ENCODE peak calls at places on chromosomes 13 and 19, in six cellular contexts. One of them, this sample, is unnamed.

GRCh38 chr13:29593605-29594297 is 1.7 kb downstream of the SLC7A1 start:
- DNase-seq in stimulated activated naive CD4-positive, alpha-beta T cell: no peak
- DNase-seq in T-cell: no peak
- DNase-seq in activated naive CD4-positive, alpha-beta T cell: no peak
- DNase-seq in hepatocyte: no peak
- DNase-seq in astrocyte of the hippocampus: no peak
- DNase-seq in this sample: no peak

GRCh38 chr13:44930280-44930679 is 59.0 kb downstream of the NUFIP1 start:
- DNase-seq in activated naive CD4-positive, alpha-beta T cell: no peak
- DNase-seq in T-cell: no peak
- DNase-seq in stimulated activated naive CD4-positive, alpha-beta T cell: no peak
- DNase-seq in astrocyte of the hippocampus: no peak
- DNase-seq in hepatocyte: no peak
- DNase-seq in this sample: no peak

GRCh38 chr13:92682832-92683517 is 543.6 kb upstream of the GPC6 start:
- DNase-seq in stimulated activated naive CD4-positive, alpha-beta T cell: no peak
- DNase-seq in activated naive CD4-positive, alpha-beta T cell: no peak
- DNase-seq in T-cell: no peak
- DNase-seq in astrocyte of the hippocampus: no peak
- DNase-seq in hepatocyte: no peak
- DNase-seq in this sample: no peak

GRCh38 chr19:7734220-7735203 is 2.6 kb upstream of the CLEC4G start:
- DNase-seq in activated naive CD4-positive, alpha-beta T cell: no peak
- DNase-seq in T-cell: no peak
- DNase-seq in stimulated activated naive CD4-positive, alpha-beta T cell: no peak
- DNase-seq in hepatocyte: no peak
- DNase-seq in astrocyte of the hippocampus: no peak
- DNase-seq in this sample: no peak

GRCh38 chr13:67120872-67121531 is 109.1 kb downstream of the PCDH9 start:
- DNase-seq in stimulated activated naive CD4-positive, alpha-beta T cell: no peak
- DNase-seq in T-cell: no peak
- DNase-seq in astrocyte of the hippocampus: no peak
- DNase-seq in activated naive CD4-positive, alpha-beta T cell: no peak
- DNase-seq in hepatocyte: no peak
- DNase-seq in this sample: no peak

GRCh38 chr19:17576758-17577532 is 21.5 kb downstream of the COLGALT1 start:
- DNase-seq in stimulated activated naive CD4-positive, alpha-beta T cell: no peak
- DNase-seq in T-cell: no peak
- DNase-seq in astrocyte of the hippocampus: no peak
- DNase-seq in activated naive CD4-positive, alpha-beta T cell: no peak
- DNase-seq in hepatocyte: peak; percentile 73
- DNase-seq in this sample: no peak

GRCh38 chr19:53196777-53197396 is 3.7 kb upstream of the ZNF665 start:
- DNase-seq in astrocyte of the hippocampus: peak; percentile 96
- DNase-seq in stimulated activated naive CD4-positive, alpha-beta T cell: peak; percentile 98
- DNase-seq in hepatocyte: peak; percentile 99
- DNase-seq in T-cell: peak; percentile 93
- DNase-seq in activated naive CD4-positive, alpha-beta T cell: peak; percentile 87
- DNase-seq in this sample: peak; percentile 88

GRCh38 chr13:34462843-34463242 is 479.2 kb upstream of the NBEA start:
- DNase-seq in hepatocyte: no peak
- DNase-seq in activated naive CD4-positive, alpha-beta T cell: no peak
- DNase-seq in stimulated activated naive CD4-positive, alpha-beta T cell: no peak
- DNase-seq in astrocyte of the hippocampus: peak; percentile 61
- DNase-seq in T-cell: no peak
- DNase-seq in this sample: no peak

GRCh38 chr13:30870049-30870884 is 35.8 kb upstream of the MEDAG start:
- DNase-seq in T-cell: no peak
- DNase-seq in hepatocyte: peak; percentile 82
- DNase-seq in stimulated activated naive CD4-positive, alpha-beta T cell: no peak
- DNase-seq in astrocyte of the hippocampus: peak; percentile 84
- DNase-seq in activated naive CD4-positive, alpha-beta T cell: no peak
- DNase-seq in this sample: no peak

GRCh38 chr19:29591670-29592069 is 14.4 kb upstream of the POP4 start:
- DNase-seq in T-cell: no peak
- DNase-seq in hepatocyte: no peak
- DNase-seq in astrocyte of the hippocampus: no peak
- DNase-seq in activated naive CD4-positive, alpha-beta T cell: no peak
- DNase-seq in stimulated activated naive CD4-positive, alpha-beta T cell: no peak
- DNase-seq in this sample: no peak

GRCh38 chr13:47858678-47859050 is 142.4 kb downstream of the SUCLA2 start:
- DNase-seq in activated naive CD4-positive, alpha-beta T cell: no peak
- DNase-seq in T-cell: no peak
- DNase-seq in hepatocyte: peak; percentile 13
- DNase-seq in stimulated activated naive CD4-positive, alpha-beta T cell: no peak
- DNase-seq in astrocyte of the hippocampus: peak; percentile 46
- DNase-seq in this sample: no peak

GRCh38 chr13:49667773-49668172 is 23.5 kb downstream of the EBPL start:
- DNase-seq in activated naive CD4-positive, alpha-beta T cell: no peak
- DNase-seq in stimulated activated naive CD4-positive, alpha-beta T cell: no peak
- DNase-seq in hepatocyte: no peak
- DNase-seq in T-cell: no peak
- DNase-seq in astrocyte of the hippocampus: peak; percentile 56
- DNase-seq in this sample: no peak

GRCh38 chr13:49840667-49841066 is 48.2 kb upstream of the KPNA3 start:
- DNase-seq in T-cell: no peak
- DNase-seq in astrocyte of the hippocampus: no peak
- DNase-seq in activated naive CD4-positive, alpha-beta T cell: no peak
- DNase-seq in stimulated activated naive CD4-positive, alpha-beta T cell: no peak
- DNase-seq in hepatocyte: no peak
- DNase-seq in this sample: no peak

GRCh38 chr19:10110076-10110971 is 1.2 kb upstream of the P2RY11 start:
- DNase-seq in activated naive CD4-positive, alpha-beta T cell: no peak
- DNase-seq in T-cell: no peak
- DNase-seq in stimulated activated naive CD4-positive, alpha-beta T cell: no peak
- DNase-seq in hepatocyte: no peak
- DNase-seq in astrocyte of the hippocampus: no peak
- DNase-seq in this sample: no peak

GRCh38 chr13:21113851-21114306 is 52.5 kb upstream of the LATS2 start:
- DNase-seq in T-cell: no peak
- DNase-seq in activated naive CD4-positive, alpha-beta T cell: no peak
- DNase-seq in stimulated activated naive CD4-positive, alpha-beta T cell: no peak
- DNase-seq in astrocyte of the hippocampus: no peak
- DNase-seq in hepatocyte: no peak
- DNase-seq in this sample: no peak

GRCh38 chr13:60152904-60153303 is 10.8 kb downstream of the DIAPH3 start:
- DNase-seq in astrocyte of the hippocampus: no peak
- DNase-seq in T-cell: no peak
- DNase-seq in activated naive CD4-positive, alpha-beta T cell: no peak
- DNase-seq in hepatocyte: no peak
- DNase-seq in stimulated activated naive CD4-positive, alpha-beta T cell: no peak
- DNase-seq in this sample: no peak

GRCh38 chr13:32228330-32229041 is 86.7 kb downstream of the ZAR1L start:
- DNase-seq in hepatocyte: no peak
- DNase-seq in activated naive CD4-positive, alpha-beta T cell: no peak
- DNase-seq in stimulated activated naive CD4-positive, alpha-beta T cell: no peak
- DNase-seq in astrocyte of the hippocampus: no peak
- DNase-seq in T-cell: no peak
- DNase-seq in this sample: no peak

GRCh38 chr19:873084-874019 is 13.9 kb downstream of the CFD start:
- DNase-seq in stimulated activated naive CD4-positive, alpha-beta T cell: peak; percentile 62
- DNase-seq in T-cell: peak; percentile 77
- DNase-seq in activated naive CD4-positive, alpha-beta T cell: peak; percentile 17
- DNase-seq in astrocyte of the hippocampus: no peak
- DNase-seq in hepatocyte: no peak
- DNase-seq in this sample: no peak

GRCh38 chr19:5003781-5004180 is 34.9 kb downstream of the KDM4B start:
- DNase-seq in hepatocyte: no peak
- DNase-seq in astrocyte of the hippocampus: no peak
- DNase-seq in T-cell: no peak
- DNase-seq in activated naive CD4-positive, alpha-beta T cell: no peak
- DNase-seq in stimulated activated naive CD4-positive, alpha-beta T cell: no peak
- DNase-seq in this sample: no peak

GRCh38 chr13:61276401-61276800 is 139.2 kb downstream of the PCDH20 start:
- DNase-seq in T-cell: no peak
- DNase-seq in activated naive CD4-positive, alpha-beta T cell: no peak
- DNase-seq in astrocyte of the hippocampus: no peak
- DNase-seq in hepatocyte: no peak
- DNase-seq in stimulated activated naive CD4-positive, alpha-beta T cell: no peak
- DNase-seq in this sample: no peak

GRCh38 chr19:37779139-37780035 is at the start of gene ZNF573:
- DNase-seq in hepatocyte: peak; percentile 93
- DNase-seq in T-cell: peak; percentile 95
- DNase-seq in stimulated activated naive CD4-positive, alpha-beta T cell: peak; percentile 92
- DNase-seq in activated naive CD4-positive, alpha-beta T cell: peak; percentile 50
- DNase-seq in astrocyte of the hippocampus: peak; percentile 95
- DNase-seq in this sample: peak; percentile 70

GRCh38 chr19:1106841-1107654 is 3.3 kb downstream of the GPX4 start:
- DNase-seq in stimulated activated naive CD4-positive, alpha-beta T cell: no peak
- DNase-seq in astrocyte of the hippocampus: no peak
- DNase-seq in T-cell: no peak
- DNase-seq in hepatocyte: peak; percentile 64
- DNase-seq in activated naive CD4-positive, alpha-beta T cell: no peak
- DNase-seq in this sample: no peak

GRCh38 chr19:10461047-10461949 is 41.0 kb downstream of the PDE4A start:
- DNase-seq in T-cell: peak; percentile 76
- DNase-seq in activated naive CD4-positive, alpha-beta T cell: peak; percentile 76
- DNase-seq in hepatocyte: peak; percentile 96
- DNase-seq in stimulated activated naive CD4-positive, alpha-beta T cell: peak; percentile 90
- DNase-seq in astrocyte of the hippocampus: peak; percentile 96
- DNase-seq in this sample: peak; percentile 89

GRCh38 chr19:23263870-23264590 is 13.8 kb upstream of the ZNF724 start:
- DNase-seq in hepatocyte: no peak
- DNase-seq in astrocyte of the hippocampus: no peak
- DNase-seq in T-cell: no peak
- DNase-seq in activated naive CD4-positive, alpha-beta T cell: no peak
- DNase-seq in stimulated activated naive CD4-positive, alpha-beta T cell: no peak
- DNase-seq in this sample: no peak

GRCh38 chr13:24709186-24709913 is 29.1 kb downstream of the ATP12A start:
- DNase-seq in astrocyte of the hippocampus: no peak
- DNase-seq in hepatocyte: no peak
- DNase-seq in T-cell: peak; percentile 70
- DNase-seq in activated naive CD4-positive, alpha-beta T cell: no peak
- DNase-seq in stimulated activated naive CD4-positive, alpha-beta T cell: peak; percentile 9
- DNase-seq in this sample: no peak